ENCODE peak calls at places on chromosomes 7 and 10, in nine cellular contexts. Y is H9, V is neural progenitor cell, B is ovary, A is tibial nerve, E is psoas muscle, X is spleen, O is IMR-90, R is left ventricle myocardium inferior. M is an unnamed sample. For H3K9me3 and H3K4me1, the result is how much of the 10 kb centered on the place peaks cover.

GRCh38 chr7:70674268-70675025 is 457.5 kb upstream of the GALNT17 start:
- DNase-seq in V (no peak), X (no peak), B (no peak), A (no peak), Y (no peak), O (no peak), R (no peak), E (no peak), M (no peak)

GRCh38 chr7:142587578-142588191 is 161.6 kb upstream of the PRSS1 start:
- DNase-seq in O (peak), V (peak), X (no peak), B (no peak), E (no peak), A (no peak), R (no peak), Y (peak), M (no peak)

GRCh38 chr10:79162861-79163662 is 94.3 kb downstream of the ZMIZ1 start:
- DNase-seq in B (no peak), A (no peak), V (no peak), E (peak), O (peak), Y (no peak), R (no peak), X (no peak), M (no peak)

GRCh38 chr10:14507156-14507555 is 176.4 kb upstream of the FRMD4A start:
- DNase-seq in O (no peak), E (no peak), X (no peak), B (no peak), V (no peak), Y (no peak), R (no peak), A (no peak), M (no peak)

GRCh38 chr7:70919491-70920073 is 212.4 kb upstream of the GALNT17 start:
- DNase-seq in O (no peak), Y (no peak), V (no peak), X (no peak), R (no peak), E (no peak), A (no peak), B (no peak), M (no peak)

GRCh38 chr7:131111081-131111576 is 216.5 kb upstream of the MKLN1 start:
- DNase-seq in X (no peak), B (no peak), R (no peak), Y (no peak), E (no peak), V (peak), O (peak), A (no peak), M (no peak)

GRCh38 chr7:24125765-24126164 is 158.2 kb upstream of the NPY start:
- DNase-seq in V (no peak), E (no peak), X (no peak), Y (no peak), A (no peak), B (no peak), O (no peak), R (no peak), M (no peak)

GRCh38 chr7:95971716-95972115 is 199.4 kb downstream of the DYNC1I1 start:
- DNase-seq in X (no peak), A (no peak), Y (no peak), B (no peak), R (no peak), E (no peak), O (no peak), V (no peak), M (no peak)

GRCh38 chr7:46559194-46559576 is 638.1 kb upstream of the IGFBP3 start:
- DNase-seq in E (no peak), R (no peak), A (no peak), B (no peak), Y (no peak), V (no peak), X (no peak), O (peak), M (no peak)

GRCh38 chr10:13594641-13595040 is 7.9 kb downstream of the PRPF18 start:
- DNase-seq in R (no peak), X (no peak), A (no peak), B (no peak), E (no peak), O (no peak), Y (no peak), V (no peak), M (no peak)

GRCh38 chr7:55172161-55172560 is 153.3 kb downstream of the EGFR start:
- DNase-seq in V (no peak), R (no peak), Y (no peak), X (no peak), O (peak), A (no peak), B (no peak), E (no peak), M (no peak)

GRCh38 chr7:131499801-131500200 is 56.6 kb downstream of the PODXL start:
- DNase-seq in Y (no peak), R (no peak), V (no peak), X (no peak), A (no peak), O (no peak), B (no peak), E (no peak), M (no peak)

GRCh38 chr7:129363-130221 is 62.8 kb upstream of the FAM20C start:
- DNase-seq in X (no peak), E (no peak), Y (no peak), O (no peak), R (no peak), B (no peak), V (no peak), A (no peak), M (no peak)

GRCh38 chr10:60654813-60655464 is 123.3 kb upstream of the CDK1 start:
- DNase-seq in X (no peak), A (no peak), O (peak), E (no peak), V (no peak), Y (no peak), B (no peak), R (no peak), M (no peak)

GRCh38 chr7:64938540-64938939 is 35.5 kb downstream of the ZNF273 start:
- DNase-seq in B (no peak), V (no peak), E (no peak), R (no peak), O (no peak), Y (no peak), A (no peak), X (no peak), M (no peak)

GRCh38 chr10:51369903-51370302 is 295.6 kb downstream of the PRKG1 start:
- DNase-seq in O (peak), A (no peak), E (no peak), B (no peak), Y (no peak), V (no peak), X (no peak), R (no peak), M (no peak)

GRCh38 chr10:51367120-51367519 is 292.8 kb downstream of the PRKG1 start:
- DNase-seq in A (no peak), R (no peak), Y (no peak), V (no peak), E (no peak), B (no peak), O (no peak), X (no peak), M (no peak)

GRCh38 chr10:51366044-51366443 is 291.8 kb downstream of the PRKG1 start:
- DNase-seq in B (no peak), R (peak), V (no peak), O (no peak), Y (no peak), X (no peak), A (no peak), E (no peak), M (no peak)

GRCh38 chr10:51371725-51372124 is 297.4 kb downstream of the PRKG1 start:
- DNase-seq in E (no peak), V (no peak), X (no peak), Y (no peak), A (no peak), R (no peak), B (no peak), O (no peak), M (no peak)

GRCh38 chr10:51368943-51369342 is 294.7 kb downstream of the PRKG1 start:
- DNase-seq in R (no peak), V (no peak), A (no peak), E (no peak), O (no peak), B (no peak), Y (no peak), X (no peak), M (no peak)
- TF ChIP-seq CTCF in R (no peak), V (peak), A (no peak), E (no peak), O (no peak), B (no peak), Y (peak), X (no peak), M (peak)

DNA sequence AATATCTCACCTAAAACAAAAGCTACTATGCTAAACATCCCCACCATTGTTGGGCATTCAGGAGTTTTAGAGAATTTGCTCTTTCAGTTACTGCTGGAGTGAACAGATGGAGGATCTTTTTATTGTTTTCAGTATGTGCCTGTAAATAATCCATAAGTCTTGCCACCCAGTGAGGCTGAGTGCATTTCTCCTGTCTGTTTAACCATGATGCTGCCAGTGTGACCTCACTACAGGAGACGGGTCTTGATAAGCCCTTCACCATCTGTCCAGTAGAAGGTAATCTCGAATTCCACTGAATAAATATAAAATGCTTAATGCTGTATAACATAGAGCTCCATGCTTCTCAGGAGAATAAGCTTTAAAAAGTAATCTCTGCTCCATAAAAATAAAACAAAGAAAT is 431.0 kb downstream of the POM121L12 start:
- DNase-seq in R (no peak), O (no peak), Y (no peak), V (no peak), E (no peak), A (no peak), X (no peak), B (no peak), M (no peak)
- H3K9me3 ChIP-seq in R (under half), O (under half), Y (under half), V (under half), E (under half), A (under half), X (under half), B (under half), M (under half)

GRCh38 chr7:156625585-156625984 is 15.0 kb upstream of the RNF32 start:
- DNase-seq in A (no peak), R (no peak), Y (no peak), E (no peak), O (no peak), V (no peak), B (no peak), X (no peak), M (no peak)

GRCh38 chr7:156618078-156618790 is 22.3 kb upstream of the RNF32 start:
- DNase-seq in R (no peak), B (no peak), X (no peak), Y (no peak), E (no peak), A (no peak), O (no peak), V (no peak), M (peak)

GRCh38 chr7:156618791-156619367 is 21.7 kb upstream of the RNF32 start:
- DNase-seq in B (no peak), V (no peak), E (no peak), Y (no peak), X (no peak), R (no peak), O (no peak), A (no peak), M (no peak)

GRCh38 chr7:156620246-156620775 is 20.3 kb upstream of the RNF32 start:
- DNase-seq in E (no peak), Y (no peak), V (no peak), X (no peak), R (no peak), B (no peak), A (no peak), O (no peak), M (no peak)

GRCh38 chr7:156621628-156622027 is 18.9 kb upstream of the RNF32 start:
- DNase-seq in E (no peak), Y (no peak), O (no peak), B (no peak), X (no peak), R (no peak), A (no peak), V (no peak), M (no peak)
- H3K4me1 ChIP-seq in E (under half), Y (under half), O (under half), B (under half), X (under half), R (under half), A (under half), V (under half), M (under half)

DNA sequence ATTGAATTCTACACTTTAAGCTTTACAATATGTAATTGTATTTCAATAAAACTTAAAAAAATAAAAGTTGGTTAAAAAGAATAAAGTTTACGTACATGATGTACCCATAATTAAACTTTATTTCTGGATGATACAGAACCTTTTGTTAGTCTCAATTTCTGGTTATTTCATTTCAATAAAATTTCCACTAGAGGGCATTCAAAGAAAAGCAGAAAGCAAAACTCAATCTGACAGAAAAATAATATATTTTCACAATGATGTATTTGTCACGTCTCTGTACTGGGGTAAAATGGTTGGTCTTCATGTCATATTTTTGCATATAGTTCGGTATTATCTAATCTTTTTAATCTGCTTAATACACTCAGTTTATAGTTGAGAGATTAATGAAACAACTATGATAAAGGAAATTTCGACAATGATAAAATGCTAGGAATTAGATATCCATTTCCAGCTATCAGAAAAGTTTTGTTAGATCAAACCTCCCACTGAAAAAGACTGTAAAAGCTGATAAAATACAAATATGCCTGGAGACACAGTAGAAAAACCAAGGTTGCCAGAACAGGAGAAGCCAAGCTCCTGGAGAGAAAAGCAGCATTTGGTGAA is 27.4 kb downstream of the ASZ1 start:
- DNase-seq in Y (no peak), X (no peak), O (peak), V (no peak), E (no peak), R (no peak), A (no peak), B (no peak), M (no peak)
- TF ChIP-seq CTCF in Y (peak), X (no peak), O (peak), V (peak), E (peak), R (peak), A (peak), B (no peak), M (peak)

GRCh38 chr7:87948371-87948770 is 14.3 kb downstream of the ADAM22 start:
- DNase-seq in X (no peak), B (no peak), Y (no peak), V (no peak), O (no peak), R (no peak), E (no peak), A (no peak), M (no peak)
- H3K9me3 ChIP-seq in X (under half), B (under half), Y (under half), V (under half), O (under half), R (under half), E (under half), A (under half), M (under half)

GRCh38 chr10:61973923-61974322 is 72.4 kb downstream of the ARID5B start:
- DNase-seq in E (no peak), R (no peak), B (no peak), A (no peak), V (no peak), X (no peak), Y (no peak), O (no peak), M (no peak)

GRCh38 chr10:61973169-61973568 is 71.7 kb downstream of the ARID5B start:
- DNase-seq in X (no peak), R (no peak), Y (no peak), B (no peak), O (no peak), V (no peak), E (no peak), A (no peak), M (no peak)

GRCh38 chr10:61967298-61967697 is 65.8 kb downstream of the ARID5B start:
- DNase-seq in V (no peak), E (no peak), R (no peak), B (no peak), X (no peak), A (no peak), O (no peak), Y (no peak), M (no peak)

GRCh38 chr10:61971016-61971350 is 69.5 kb downstream of the ARID5B start:
- DNase-seq in R (no peak), E (no peak), A (no peak), Y (no peak), B (no peak), X (no peak), O (peak), V (no peak), M (no peak)

DNA sequence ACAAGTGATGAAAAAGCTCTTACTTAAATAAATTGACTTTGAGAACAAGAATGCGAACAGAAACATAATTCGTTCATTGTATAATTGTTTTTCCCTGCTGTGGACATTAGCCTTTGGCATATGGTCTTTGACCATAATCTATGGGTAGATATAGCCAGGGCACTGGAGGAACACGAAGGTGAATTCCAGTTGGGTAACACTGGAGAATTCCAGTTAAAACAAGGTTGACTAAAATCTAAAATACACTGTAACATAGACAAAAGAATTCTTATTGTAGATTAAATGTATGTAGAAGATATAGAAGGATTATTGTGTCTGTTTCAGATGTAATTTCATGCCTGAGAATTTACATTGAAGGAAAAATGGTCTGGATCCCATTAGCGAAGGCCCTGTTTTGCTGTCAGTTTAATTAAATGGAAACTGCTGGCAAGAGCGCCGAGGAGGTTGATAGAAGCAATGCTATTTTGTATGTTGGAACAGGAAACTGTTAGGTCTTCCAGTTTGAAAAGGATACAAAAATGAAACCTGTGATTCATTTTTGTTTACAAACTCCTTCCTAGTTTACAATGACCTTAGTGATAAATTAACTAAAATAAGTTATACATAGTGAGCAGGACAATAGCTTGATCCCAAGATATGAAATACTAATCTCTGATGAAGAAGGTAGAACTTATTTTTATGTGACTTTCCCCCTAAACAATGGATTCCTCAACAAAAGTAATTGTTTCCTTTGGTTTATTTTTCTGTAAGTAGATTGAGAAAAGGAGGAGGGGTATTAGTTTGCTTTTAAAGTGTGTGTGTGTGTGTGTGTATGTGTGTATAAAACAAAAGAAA is 68.9 kb downstream of the ARID5B start:
- DNase-seq in Y (no peak), A (no peak), R (no peak), O (no peak), V (no peak), B (no peak), E (no peak), X (no peak), M (no peak)
- H3K4me1 ChIP-seq in Y (under half), A (half or more), R (half or more), O (under half), V (under half), B (under half), E (under half), X (half or more), M (under half)

DNA sequence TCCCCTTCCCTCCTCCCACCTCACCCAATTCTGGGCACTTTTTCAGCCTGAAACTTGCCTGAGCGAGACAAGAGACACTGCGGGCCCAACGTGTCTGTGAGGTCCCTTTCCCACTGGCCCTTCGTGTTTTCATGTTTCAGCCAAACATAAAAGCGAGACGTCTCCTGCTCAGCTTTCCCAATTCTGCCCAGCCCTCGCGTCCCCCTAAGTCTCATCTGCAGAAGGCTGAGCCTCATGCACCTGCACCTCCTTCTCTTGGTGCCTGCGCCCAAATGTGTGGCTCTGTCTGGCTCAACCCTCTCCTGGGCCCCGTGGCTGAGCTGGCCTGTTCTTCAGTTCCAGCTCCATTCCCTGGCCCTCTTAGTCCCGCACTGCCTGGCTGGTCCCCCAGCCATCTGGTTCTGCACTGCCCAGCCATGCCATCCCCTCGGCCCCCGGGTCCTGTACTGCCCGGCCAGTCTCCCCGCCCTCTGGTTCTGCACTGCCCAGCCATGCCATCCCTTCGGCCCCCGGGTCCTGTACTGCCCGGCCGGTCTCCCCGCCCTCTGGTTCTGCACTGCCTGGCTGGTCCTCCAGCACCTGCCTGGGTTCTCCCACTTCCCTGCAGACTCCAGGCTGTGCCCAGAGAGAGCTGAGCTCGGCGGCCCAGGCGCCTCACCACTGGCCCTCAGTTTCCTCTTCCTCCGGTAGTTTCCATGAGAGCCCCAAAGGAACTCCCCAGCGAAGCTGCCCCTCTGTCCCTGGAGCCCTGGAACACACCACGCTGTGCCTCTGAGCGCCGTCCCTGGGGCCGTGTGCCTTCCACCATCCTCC is 224.1 kb downstream of the DNAJB6 start:
- DNase-seq in E (no peak), V (no peak), X (peak), A (no peak), R (no peak), B (no peak), O (no peak), Y (no peak), M (no peak)
- TF ChIP-seq CTCF in E (no peak), V (no peak), X (no peak), A (no peak), R (no peak), B (no peak), O (no peak), Y (no peak), M (no peak)

DNA sequence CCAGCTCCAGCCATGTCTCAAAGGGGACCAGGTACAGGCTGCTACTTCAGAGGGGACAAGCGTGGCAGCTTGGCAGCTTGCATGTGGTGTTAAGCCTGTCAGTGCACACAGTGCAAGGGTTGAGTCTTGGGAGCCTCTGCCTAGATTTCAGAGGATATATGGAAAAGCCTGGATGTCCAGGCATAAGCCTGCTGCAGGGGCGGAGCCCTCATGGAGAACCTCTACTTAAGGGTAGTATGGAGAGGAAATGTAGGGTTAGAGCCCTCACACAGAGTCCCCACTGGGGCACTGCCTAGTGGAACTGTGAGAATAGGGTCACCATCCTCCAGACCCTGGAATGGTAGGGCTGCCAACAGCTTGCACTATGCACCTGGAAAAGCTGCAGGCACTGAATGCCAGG is 7.7 kb upstream of the NT5C3A start:
- DNase-seq in A (no peak), V (no peak), R (no peak), B (no peak), X (no peak), E (no peak), Y (no peak), O (no peak), M (no peak)
- H3K9me3 ChIP-seq in A (under half), V (under half), R (under half), B (under half), X (under half), E (under half), Y (under half), O (under half), M (under half)

M was measured in pancreas.